ENCODE peak calls at places on chromosomes 1 and 21, in seven cellular contexts. S, B, P, T, X, I and F are unnamed samples.

GRCh38 chr1:234755449-234755863 is 145.5 kb upstream of the IRF2BP2 start:
- DNase-seq in B (no peak), X (peak; percentile 76), T (no peak), S (peak; percentile 77), I (no peak), P (peak; percentile 95), F (peak; percentile 82)

GRCh38 chr1:61853545-61853944 is 111.3 kb downstream of the PATJ start:
- DNase-seq in I (no peak), B (no peak), X (no peak), S (no peak), T (peak; percentile 73), P (peak; percentile 50), F (no peak)

GRCh38 chr1:231420959-231421615 is 1.0 kb downstream of the EGLN1 start:
- DNase-seq in B (peak; percentile 23), T (peak; percentile 77), X (peak; percentile 48), S (peak; percentile 56), P (peak; percentile 39), I (no peak), F (no peak)

GRCh38 chr1:186958520-186958919 is 129.8 kb downstream of the PLA2G4A start:
- DNase-seq in X (no peak), S (no peak), P (peak; percentile 63), I (no peak), B (no peak), T (no peak), F (no peak)

GRCh38 chr1:150663322-150663721 is 33.6 kb downstream of the GOLPH3L start:
- DNase-seq in X (no peak), P (no peak), T (no peak), I (no peak), S (no peak), B (no peak), F (no peak)

GRCh38 chr1:165144757-165145397 is 211.6 kb downstream of the LMX1A start:
- DNase-seq in X (peak; percentile 21), S (peak; percentile 25), I (no peak), B (peak; percentile 37), T (peak; percentile 49), P (peak; percentile 61), F (no peak)

GRCh38 chr1:178938959-178939317 is 68.1 kb upstream of the ANGPTL1 start:
- DNase-seq in I (no peak), P (peak; percentile 87), S (peak; percentile 74), B (no peak), T (no peak), X (peak; percentile 81), F (no peak)

GRCh38 chr1:22376001-22376400 is 75.7 kb upstream of the ZBTB40 start:
- DNase-seq in X (no peak), I (no peak), B (no peak), T (no peak), P (no peak), S (peak; percentile 21), F (no peak)

GRCh38 chr1:110798691-110799256 is 74.2 kb upstream of the CD53 start:
- DNase-seq in S (no peak), B (no peak), I (no peak), P (no peak), X (no peak), T (no peak), F (no peak)

GRCh38 chr21:44024895-44025353 is 12.8 kb downstream of the TRAPPC10 start:
- DNase-seq in I (no peak), X (peak; percentile 64), S (peak; percentile 63), B (peak; percentile 24), T (peak; percentile 53), P (peak; percentile 76), F (peak; percentile 61)

GRCh38 chr1:116346943-116347673 is 25.9 kb upstream of the ATP1A1 start:
- DNase-seq in T (no peak), B (peak; percentile 42), P (no peak), S (no peak), X (no peak), I (no peak), F (no peak)

GRCh38 chr1:8873506-8874229 is 4.8 kb downstream of the ENO1 start:
- DNase-seq in I (peak; percentile 93), P (peak; percentile 99), S (peak; percentile 87), T (peak; percentile 97), X (peak; percentile 61), B (peak; percentile 87), F (peak; percentile 88)

GRCh38 chr21:21345872-21346271 is 347.7 kb downstream of the NCAM2 start:
- DNase-seq in T (no peak), B (no peak), P (no peak), X (no peak), S (no peak), I (no peak), F (no peak)

GRCh38 chr1:31501505-31501904 is 74.8 kb upstream of the TINAGL1 start:
- DNase-seq in T (no peak), I (no peak), P (no peak), S (no peak), B (no peak), X (no peak), F (no peak)

GRCh38 chr1:207828046-207828445 is 76.2 kb downstream of the CD46 start:
- DNase-seq in B (no peak), P (no peak), S (no peak), T (no peak), X (no peak), I (no peak), F (no peak)

GRCh38 chr1:15056515-15057285 is 96.8 kb upstream of the TMEM51 start:
- DNase-seq in T (no peak), P (peak; percentile 55), I (no peak), X (no peak), S (peak; percentile 42), B (no peak), F (no peak)

GRCh38 chr1:244381887-244382565 is 69.7 kb downstream of the ADSS2 start:
- DNase-seq in S (no peak), B (no peak), T (peak; percentile 70), X (no peak), I (no peak), P (peak; percentile 76), F (no peak)

GRCh38 chr1:212060632-212061472 is 25.3 kb downstream of the DTL start:
- DNase-seq in P (no peak), X (no peak), B (no peak), S (no peak), T (no peak), I (no peak), F (no peak)

GRCh38 chr1:23951646-23952095 is 8.0 kb upstream of the PNRC2 start:
- DNase-seq in S (peak; percentile 21), T (peak; percentile 80), B (no peak), X (no peak), P (peak; percentile 97), I (peak; percentile 84), F (no peak)

GRCh38 chr1:39089811-39090519 is 63.8 kb downstream of the NDUFS5 start:
- DNase-seq in B (no peak), T (no peak), S (no peak), X (no peak), P (peak; percentile 23), I (no peak), F (peak; percentile 58)

GRCh38 chr1:76161451-76161850 is 86.9 kb downstream of the ST6GALNAC3 start:
- DNase-seq in B (no peak), P (no peak), T (no peak), X (no peak), S (no peak), I (no peak), F (no peak)

GRCh38 chr1:18724001-18724411 is 93.4 kb downstream of the PAX7 start:
- DNase-seq in B (no peak), X (no peak), P (no peak), I (no peak), S (no peak), T (no peak), F (peak; percentile 42)

GRCh38 chr1:18100060-18100459 is 7.5 kb upstream of the IGSF21 start:
- DNase-seq in S (no peak), I (no peak), B (no peak), P (no peak), T (no peak), X (no peak), F (no peak)

GRCh38 chr1:236284291-236284711 is 2.5 kb upstream of the ERO1B start:
- DNase-seq in X (no peak), I (no peak), T (no peak), P (no peak), S (no peak), B (no peak), F (no peak)

GRCh38 chr21:45324430-45325205 is 36.9 kb upstream of the POFUT2 start:
- DNase-seq in S (peak; percentile 13), X (peak; percentile 20), P (no peak), T (no peak), B (no peak), I (no peak), F (peak; percentile 33)

DNA sequence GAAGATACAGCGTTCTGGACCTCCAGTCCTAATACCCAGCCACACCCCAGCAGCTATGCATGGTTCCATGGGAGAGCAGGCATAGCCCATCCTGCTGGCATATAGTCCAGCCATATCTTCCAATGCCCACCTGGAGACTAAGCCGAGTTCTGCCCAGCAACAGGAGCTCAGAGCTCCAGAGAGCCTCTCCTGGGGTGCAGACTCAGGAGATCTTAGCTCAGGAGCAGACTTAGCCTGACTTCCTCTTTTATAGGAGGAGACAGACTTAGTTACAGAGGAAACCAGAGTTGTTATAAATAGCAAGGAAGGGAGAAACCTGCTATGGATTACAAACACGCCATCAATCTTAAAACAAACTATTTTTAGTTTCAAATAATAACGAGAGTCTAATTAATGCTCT is 3.2 kb upstream of the KIF21B start:
- DNase-seq in X (no peak), B (no peak), T (no peak), S (no peak), I (no peak), P (no peak), F (no peak)
- H3K4me3 ChIP-seq in X (no peak overlapping the region), B (no peak overlapping the region), T (no peak overlapping the region), S (no peak overlapping the region), I (no peak overlapping the region), P (no peak overlapping the region), F (no peak overlapping the region)

DNA sequence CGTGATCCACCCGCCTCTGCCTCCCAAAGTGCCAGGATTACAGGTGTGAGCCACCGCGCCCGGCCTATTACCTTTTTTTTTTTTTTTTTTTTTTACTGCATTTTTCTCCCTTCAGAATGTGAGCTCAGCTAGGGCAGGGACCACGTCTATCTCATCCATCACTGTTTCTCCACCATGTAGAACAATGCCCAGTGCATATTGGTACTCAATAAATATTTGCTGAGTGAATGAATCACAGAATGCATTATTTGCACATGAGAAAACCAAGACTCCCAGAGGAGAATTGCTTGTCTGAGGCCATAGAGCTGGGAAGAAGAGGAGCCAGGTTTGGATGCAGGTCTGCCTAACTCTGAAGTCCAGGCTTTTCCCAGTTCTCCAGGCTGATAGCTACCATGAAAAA is 8.2 kb upstream of the SLC9A1 start:
- DNase-seq in P (no peak), S (no peak), I (no peak), X (no peak), T (no peak), B (no peak), F (no peak)
- H3K4me3 ChIP-seq in P (no peak overlapping the region), S (no peak overlapping the region), I (no peak overlapping the region), X (no peak overlapping the region), T (no peak overlapping the region), B (no peak overlapping the region), F (no peak overlapping the region)

DNA sequence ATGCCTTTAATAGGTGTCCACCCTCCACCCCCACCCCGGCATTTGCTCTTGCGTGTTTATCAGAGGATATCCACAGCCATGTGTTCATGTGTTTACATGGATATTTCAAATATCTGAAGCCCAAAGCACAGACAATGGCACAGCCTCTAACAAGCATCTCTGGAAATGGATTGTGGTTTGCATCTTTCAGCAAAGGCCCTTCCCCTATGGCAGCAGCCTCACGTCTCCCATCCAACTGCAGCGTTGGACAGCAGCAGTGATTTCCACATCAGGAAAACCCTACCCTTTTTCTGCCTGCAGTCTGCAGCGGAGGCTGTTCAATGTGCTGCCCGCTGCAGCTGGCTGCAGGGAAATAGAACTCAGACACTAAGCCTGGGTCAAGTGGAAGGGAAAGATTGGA is 1.6 kb downstream of the RASSF5 start:
- DNase-seq in S (peak; percentile 33), X (no peak), B (no peak), I (no peak), T (no peak), P (peak; percentile 48), F (no peak)
- H3K4me3 ChIP-seq in S (no peak overlapping the region), X (peak overlapping the region; percentile 79), B (peak overlapping the region; percentile 77), I (peak overlapping the region; percentile 68), T (no peak overlapping the region), P (no peak overlapping the region), F (peak overlapping the region; percentile 71)

GRCh38 chr1:10818262-10819197 is 22.1 kb upstream of the CASZ1 start:
- DNase-seq in S (no peak), P (no peak), T (no peak), B (no peak), I (peak; percentile 33), X (peak; percentile 30), F (no peak)
- H3K4me3 ChIP-seq in S (no peak overlapping the region), P (no peak overlapping the region), T (no peak overlapping the region), B (no peak overlapping the region), I (no peak overlapping the region), X (no peak overlapping the region), F (no peak overlapping the region)